ENCODE peak calls at places on chromosomes 3 and 15, in eight cellular contexts. F is CD4-positive, alpha-beta memory T cell; G is heart right ventricle; K is stomach; M is colonic mucosa; Q is body of pancreas; A is CD8-positive, alpha-beta T cell; W is fibroblast of lung. T is an unnamed sample. For H3K4me1, the result is how much of the 10 kb centered on the place peaks cover.

GRCh38 chr3:186915808-186916796 is 14.2 kb upstream of the ST6GAL1 start:
- DNase-seq in M (no peak), W (no peak), F (no peak), G (no peak), K (no peak), Q (no peak), A (no peak), T (no peak)

GRCh38 chr3:44171891-44172290 is 69.8 kb upstream of the TOPAZ1 start:
- DNase-seq in M (no peak), W (no peak), F (no peak), K (no peak), G (no peak), A (no peak), Q (no peak), T (no peak)

GRCh38 chr3:26827169-26827568 is 204.6 kb downstream of the LRRC3B start:
- DNase-seq in Q (no peak), K (no peak), W (no peak), G (no peak), F (no peak), A (no peak), M (no peak), T (no peak)

GRCh38 chr3:7847021-7847420 is 654.6 kb upstream of the LMCD1 start:
- DNase-seq in F (no peak), M (no peak), Q (no peak), W (peak), G (no peak), K (no peak), A (no peak), T (no peak)

GRCh38 chr3:190385835-190386688 is 1.9 kb upstream of the CLDN16 start:
- DNase-seq in F (no peak), G (no peak), A (no peak), Q (no peak), M (no peak), W (peak), K (no peak), T (no peak)

GRCh38 chr15:100338971-100339444 is 2.8 kb downstream of the ADAMTS17 start:
- DNase-seq in A (peak), F (peak), Q (peak), M (peak), K (peak), W (peak), G (peak), T (peak)

GRCh38 chr3:174206607-174207192 is 652.4 kb upstream of the NAALADL2 start:
- DNase-seq in W (no peak), M (no peak), K (no peak), A (no peak), G (no peak), Q (no peak), F (no peak), T (no peak)

GRCh38 chr3:188037965-188038581 is 115.9 kb upstream of the LPP start:
- DNase-seq in G (no peak), Q (no peak), K (no peak), M (peak), F (no peak), A (no peak), W (peak), T (no peak)

GRCh38 chr3:129025691-129026435 is 24.8 kb downstream of the EFCC1 start:
- DNase-seq in K (no peak), W (no peak), G (peak), M (no peak), Q (no peak), F (no peak), A (no peak), T (peak)

GRCh38 chr15:62972814-62973213 is 69.7 kb upstream of the TPM1 start:
- DNase-seq in W (peak), A (no peak), G (no peak), F (no peak), Q (no peak), M (no peak), K (no peak), T (no peak)

GRCh38 chr15:71011503-71012155 is 103.6 kb upstream of the THSD4 start:
- DNase-seq in G (no peak), K (no peak), M (peak), F (no peak), Q (no peak), W (peak), A (no peak), T (peak)

GRCh38 chr15:66504563-66505429 is at the start of the genes RPL4 and ZWILCH:
- DNase-seq in A (peak), W (peak), K (peak), F (peak), G (peak), Q (peak), M (peak), T (peak)

GRCh38 chr15:64017082-64017588 is 29.1 kb downstream of the DAPK2 start:
- DNase-seq in K (no peak), Q (peak), F (no peak), M (no peak), A (no peak), W (peak), G (no peak), T (no peak)

GRCh38 chr3:1444196-1444595 is 351.4 kb downstream of the CNTN6 start:
- DNase-seq in Q (no peak), G (no peak), M (no peak), A (no peak), F (no peak), W (no peak), K (no peak), T (no peak)

DNA sequence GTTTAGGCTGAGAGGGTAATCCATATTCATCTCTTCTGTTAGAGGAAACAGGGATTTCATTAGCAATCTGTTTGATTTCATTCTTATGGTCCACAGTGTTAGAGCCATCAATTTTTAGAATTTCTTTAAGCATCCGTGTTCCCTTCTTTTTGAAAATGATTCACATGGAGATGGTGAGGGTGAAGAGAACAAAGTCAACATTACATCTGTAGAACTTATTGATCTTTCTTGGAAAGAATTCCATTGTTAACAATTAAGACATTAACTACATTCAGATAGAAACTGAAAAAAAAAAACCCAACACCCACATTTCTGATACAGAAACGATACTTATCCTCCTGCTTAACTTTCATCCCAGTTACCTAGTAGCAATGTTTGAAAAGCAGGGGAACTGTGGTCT is 107.0 kb upstream of the GK5 start:
- DNase-seq in M (no peak), K (no peak), F (no peak), W (no peak), G (no peak), Q (no peak), A (no peak), T (no peak)
- H3K4me3 ChIP-seq in M (no peak), K (no peak), F (no peak), W (no peak), G (no peak), Q (no peak), A (no peak), T (no peak)

GRCh38 chr3:196298521-196298920 is 11.0 kb upstream of the PCYT1A start:
- DNase-seq in Q (no peak), K (no peak), W (no peak), A (no peak), M (no peak), F (no peak), G (no peak), T (no peak)
- H3K4me1 ChIP-seq in Q (under half), K (under half), W (under half), A (under half), M (under half), F (under half), G (under half), T (under half)

DNA sequence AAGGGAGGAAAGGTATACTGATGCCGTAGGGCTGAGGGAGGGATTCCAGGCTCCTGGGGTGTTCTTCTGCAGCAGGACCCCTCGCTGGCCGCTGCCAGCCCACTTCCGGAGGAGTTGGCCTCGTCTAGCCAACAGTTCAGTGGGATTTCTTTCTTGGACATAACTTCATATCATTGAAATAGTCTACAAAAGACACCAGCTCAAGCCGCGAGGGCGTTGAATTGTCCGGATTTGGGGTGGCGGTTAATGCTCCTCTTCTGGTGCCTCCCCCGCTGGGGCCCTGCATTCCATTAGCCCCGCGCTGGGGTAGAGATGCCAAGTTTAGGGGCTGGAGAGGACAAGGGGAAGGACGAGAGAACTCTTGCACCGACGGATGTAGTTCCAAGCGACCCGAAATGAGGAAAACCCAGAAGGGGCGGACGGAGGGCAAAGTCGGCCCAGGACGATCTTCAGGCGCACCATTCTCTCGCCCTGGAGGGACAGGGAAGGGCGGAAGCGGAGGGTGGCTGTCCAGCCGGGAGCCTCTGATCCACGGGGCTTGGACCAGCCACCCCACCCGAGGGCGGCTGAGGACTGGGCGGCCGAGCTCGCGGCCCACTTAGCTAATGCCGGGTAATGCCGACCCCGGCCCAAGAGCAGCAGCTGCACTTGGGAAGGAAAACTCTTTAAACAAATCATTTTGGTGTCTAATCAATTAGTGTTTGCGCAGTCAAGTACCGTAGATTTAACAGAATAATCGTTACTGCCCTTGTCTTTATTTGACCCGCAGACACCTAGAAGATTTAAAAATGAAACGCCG is 4.7 kb upstream of the ONECUT1 start:
- DNase-seq in M (no peak), F (no peak), A (no peak), K (no peak), G (no peak), W (no peak), Q (no peak), T (no peak)
- H3K4me3 ChIP-seq in M (no peak), F (no peak), A (no peak), K (no peak), G (no peak), W (no peak), Q (no peak), T (no peak)

DNA sequence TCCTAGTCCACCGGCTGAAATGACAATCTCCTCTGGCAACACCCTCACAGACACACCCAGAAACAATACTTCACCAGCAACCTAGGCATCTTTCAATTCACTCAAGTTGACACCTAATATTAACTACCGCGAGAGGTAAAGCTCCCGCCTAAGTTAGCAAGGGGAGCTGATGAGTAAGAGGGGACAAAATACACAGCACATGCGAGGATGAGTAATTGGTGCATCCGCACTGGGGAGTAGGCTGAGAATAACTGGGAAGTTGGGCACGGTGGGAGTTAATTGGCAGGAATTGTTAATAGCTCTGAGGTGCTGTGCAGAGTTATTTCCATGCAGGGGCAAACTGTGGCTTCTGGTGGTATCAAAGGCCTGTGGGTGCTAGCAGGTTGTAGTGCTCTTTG is 14.5 kb upstream of the PLD1 start:
- DNase-seq in G (no peak), A (no peak), M (no peak), F (no peak), W (peak), Q (no peak), K (no peak), T (no peak)
- H3K4me1 ChIP-seq in G (under half), A (under half), M (under half), F (under half), W (under half), Q (under half), K (under half), T (under half)

DNA sequence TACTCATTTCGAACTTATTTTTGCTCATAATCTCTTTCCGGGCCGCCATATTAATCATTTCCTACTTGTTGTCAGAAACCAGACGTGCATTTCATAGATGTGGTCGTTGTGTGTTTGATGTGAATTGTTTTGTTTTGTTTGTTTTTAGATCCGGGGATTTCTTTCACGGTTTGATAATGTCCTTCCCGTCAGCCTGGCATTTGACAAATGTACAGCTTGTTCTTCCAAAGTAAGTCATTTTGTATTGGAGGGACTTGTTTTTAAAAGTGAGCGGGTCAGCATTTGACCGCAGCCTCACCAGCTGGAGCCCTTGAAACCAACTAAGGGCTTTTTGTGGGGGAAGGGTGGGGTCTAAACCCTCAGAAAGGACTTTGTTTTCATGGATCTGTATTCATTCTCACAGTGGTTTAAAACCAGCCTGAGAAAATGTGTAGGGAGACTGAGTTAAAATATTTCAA is 107.7 kb downstream of the ATG7 start:
- DNase-seq in Q (no peak), W (peak), G (no peak), K (no peak), A (no peak), F (no peak), M (no peak), T (no peak)
- H3K4me3 ChIP-seq in Q (no peak), W (peak), G (no peak), K (no peak), A (no peak), F (no peak), M (no peak), T (no peak)

GRCh38 chr3:42052867-42053351 is 38.2 kb upstream of the TRAK1 start:
- DNase-seq in W (peak), K (no peak), Q (no peak), M (no peak), F (no peak), A (no peak), G (no peak), T (no peak)
- H3K4me1 ChIP-seq in W (under half), K (half or more), Q (under half), M (under half), F (under half), A (under half), G (half or more), T (under half)

GRCh38 chr15:45587861-45588170 is 637 bp downstream of the BLOC1S6 start:
- DNase-seq in F (no peak), G (no peak), Q (no peak), A (no peak), K (no peak), M (no peak), W (no peak), T (no peak)

GRCh38 chr15:45585069-45585468 is 2.1 kb upstream of the BLOC1S6 start:
- DNase-seq in F (no peak), G (no peak), M (no peak), K (no peak), Q (no peak), W (no peak), A (no peak), T (no peak)

GRCh38 chr15:45588199-45588910 is 1.2 kb downstream of the BLOC1S6 start:
- DNase-seq in K (no peak), G (no peak), M (no peak), W (peak), F (no peak), Q (no peak), A (no peak), T (no peak)

GRCh38 chr15:45586990-45587860 is at the start of gene BLOC1S6:
- DNase-seq in M (peak), Q (peak), K (peak), G (peak), A (peak), F (peak), W (peak), T (peak)

DNA sequence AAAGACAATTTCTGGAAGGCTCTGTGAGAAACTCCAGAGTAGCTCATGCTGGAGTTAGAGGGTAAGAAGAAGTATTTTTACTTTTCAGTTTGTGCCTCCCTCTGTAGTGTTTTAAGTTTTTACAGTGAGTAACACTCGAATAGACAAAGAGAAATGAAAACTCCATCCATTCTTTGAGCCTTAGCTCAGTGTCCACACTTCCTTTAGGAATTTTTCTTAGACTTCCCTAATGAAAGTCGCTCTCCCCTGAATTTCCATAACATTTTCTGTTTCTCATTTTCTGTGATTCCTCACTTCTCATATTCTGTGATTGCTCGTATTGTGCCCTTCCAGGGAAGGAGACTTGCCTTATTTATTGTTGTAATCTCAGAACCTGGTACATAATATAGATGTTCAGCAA is 2.1 kb downstream of the BLOC1S6 start:
- DNase-seq in K (no peak), F (no peak), G (no peak), Q (no peak), W (peak), M (no peak), A (no peak), T (no peak)
- H3K4me3 ChIP-seq in K (no peak), F (no peak), G (no peak), Q (no peak), W (peak), M (no peak), A (no peak), T (no peak)

GRCh38 chr3:10432931-10433330 is 72.5 kb downstream of the ATP2B2 start:
- DNase-seq in K (no peak), G (no peak), M (no peak), W (no peak), A (no peak), Q (no peak), F (no peak), T (no peak)

GRCh38 chr3:10435850-10436249 is 69.5 kb downstream of the ATP2B2 start:
- DNase-seq in F (no peak), Q (no peak), W (no peak), M (no peak), K (no peak), G (no peak), A (no peak), T (no peak)

GRCh38 chr3:10437272-10437994 is 68.0 kb downstream of the ATP2B2 start:
- DNase-seq in W (peak), F (peak), Q (no peak), G (no peak), M (no peak), A (peak), K (no peak), T (no peak)

GRCh38 chr3:10434144-10434937 is 71.0 kb downstream of the ATP2B2 start:
- DNase-seq in W (no peak), A (no peak), Q (no peak), G (no peak), K (no peak), M (no peak), F (no peak), T (no peak)

DNA sequence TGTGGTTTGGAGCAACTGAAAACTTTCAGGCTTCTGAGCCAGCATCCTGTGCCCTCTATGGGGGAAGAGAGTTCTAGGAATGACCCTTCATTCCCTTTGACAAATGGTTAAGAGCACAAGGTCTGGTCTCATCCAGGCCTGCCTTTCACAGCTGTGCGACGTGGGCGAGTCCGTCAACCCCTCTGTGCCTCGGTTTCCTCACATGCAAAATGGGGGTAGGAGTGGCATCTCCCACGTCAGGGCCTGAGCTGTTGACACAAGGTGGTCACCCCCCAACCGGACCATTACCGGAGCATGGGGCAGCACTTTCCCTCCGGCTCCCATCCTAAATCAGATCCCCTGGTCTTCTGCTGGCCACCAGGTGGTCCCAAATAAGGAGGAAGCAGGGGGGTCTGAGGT is 70.4 kb downstream of the ATP2B2 start:
- DNase-seq in G (no peak), A (no peak), M (no peak), F (no peak), W (no peak), Q (no peak), K (no peak), T (no peak)
- H3K4me1 ChIP-seq in G (under half), A (under half), M (under half), F (under half), W (under half), Q (under half), K (under half), T (under half)